ENCODE peak calls at places on chromosomes 12 and 14, in seven cellular contexts. Z, B, S, F, U, I and M are unnamed samples. For H3K9me3, the result is how much of the 10 kb centered on the place peaks cover.

GRCh38 chr12:100494026-100494425 is 20.4 kb downstream of the NR1H4 start:
- DNase-seq in B (no peak), U (no peak), I (no peak), F (no peak), Z (no peak), S (no peak), M (no peak)

GRCh38 chr12:123131879-123132402 is 18.9 kb downstream of the PITPNM2 start:
- DNase-seq in F (peak), U (peak), Z (no peak), S (peak), I (peak), B (no peak), M (peak)

GRCh38 chr12:57159341-57159740 is 11.9 kb upstream of the LRP1-AS start:
- DNase-seq in U (no peak), S (no peak), Z (no peak), F (no peak), B (no peak), I (no peak), M (no peak)

GRCh38 chr12:104596876-104597833 is 140.4 kb downstream of the CHST11 start:
- DNase-seq in I (no peak), S (no peak), F (peak), U (no peak), B (peak), Z (no peak), M (no peak)

GRCh38 chr12:3366451-3367155 is 124.4 kb upstream of the PRMT8 start:
- DNase-seq in B (no peak), S (no peak), I (no peak), F (no peak), U (no peak), Z (peak), M (no peak)

GRCh38 chr14:22974530-22975313 is 7.6 kb downstream of the AJUBA start:
- DNase-seq in F (no peak), U (no peak), B (no peak), S (no peak), Z (no peak), I (no peak), M (no peak)

GRCh38 chr12:111102062-111102735 is 181.8 kb upstream of the MYL2 start:
- DNase-seq in F (peak), S (no peak), Z (no peak), U (no peak), B (no peak), I (no peak), M (peak)

GRCh38 chr14:58941666-58942065 is 246.8 kb upstream of the DAAM1 start:
- DNase-seq in Z (no peak), S (no peak), I (no peak), U (no peak), B (no peak), F (no peak), M (no peak)

GRCh38 chr14:49999216-49999761 is 106.4 kb downstream of the ARF6 start:
- DNase-seq in I (peak), F (peak), S (peak), B (peak), U (peak), Z (peak), M (no peak)

GRCh38 chr14:20623798-20624197 is 17.7 kb downstream of the OR6S1 start:
- DNase-seq in B (no peak), F (no peak), U (no peak), S (no peak), I (no peak), Z (no peak), M (no peak)

GRCh38 chr14:49977126-49977841 is 84.4 kb downstream of the ARF6 start:
- DNase-seq in U (no peak), F (peak), S (no peak), B (no peak), I (peak), Z (no peak), M (no peak)

GRCh38 chr14:56004807-56005579 is 113.2 kb upstream of the PELI2 start:
- DNase-seq in Z (no peak), F (peak), I (peak), B (no peak), U (peak), S (peak), M (no peak)

GRCh38 chr14:47715330-47715729 is 39.9 kb upstream of the MDGA2 start:
- DNase-seq in B (peak), I (no peak), F (no peak), U (no peak), Z (no peak), S (no peak), M (no peak)

GRCh38 chr14:78974691-78975090 is 804.5 kb downstream of the NRXN3 start:
- DNase-seq in F (no peak), U (no peak), B (peak), I (no peak), S (no peak), Z (no peak), M (no peak)

GRCh38 chr14:63155511-63156189 is 48.6 kb upstream of the RHOJ start:
- DNase-seq in B (no peak), U (no peak), S (no peak), I (no peak), F (no peak), Z (no peak), M (no peak)

GRCh38 chr12:18887368-18887767 is 149.4 kb downstream of the CAPZA3 start:
- DNase-seq in F (no peak), S (no peak), I (no peak), U (no peak), Z (no peak), B (no peak), M (no peak)

GRCh38 chr12:18886962-18887361 is 149.0 kb downstream of the CAPZA3 start:
- DNase-seq in I (no peak), S (no peak), B (no peak), U (no peak), Z (no peak), F (no peak), M (no peak)

GRCh38 chr12:18888062-18888461 is 150.1 kb downstream of the CAPZA3 start:
- DNase-seq in S (no peak), Z (no peak), U (no peak), I (no peak), F (no peak), B (no peak), M (no peak)

GRCh38 chr12:18882690-18883089 is 144.8 kb downstream of the CAPZA3 start:
- DNase-seq in U (no peak), Z (no peak), S (no peak), B (peak), I (no peak), F (no peak), M (no peak)
- H3K9me3 ChIP-seq in U (under half), Z (under half), S (under half), B (under half), I (under half), F (under half), M (under half)

GRCh38 chr14:100893760-100894159 is 9.8 kb downstream of the RTL1 start:
- DNase-seq in S (peak), B (no peak), Z (no peak), F (no peak), I (no peak), U (no peak), M (peak)
- H3K9me3 ChIP-seq in S (under half), B (under half), Z (under half), F (under half), I (under half), U (under half), M (under half)

DNA sequence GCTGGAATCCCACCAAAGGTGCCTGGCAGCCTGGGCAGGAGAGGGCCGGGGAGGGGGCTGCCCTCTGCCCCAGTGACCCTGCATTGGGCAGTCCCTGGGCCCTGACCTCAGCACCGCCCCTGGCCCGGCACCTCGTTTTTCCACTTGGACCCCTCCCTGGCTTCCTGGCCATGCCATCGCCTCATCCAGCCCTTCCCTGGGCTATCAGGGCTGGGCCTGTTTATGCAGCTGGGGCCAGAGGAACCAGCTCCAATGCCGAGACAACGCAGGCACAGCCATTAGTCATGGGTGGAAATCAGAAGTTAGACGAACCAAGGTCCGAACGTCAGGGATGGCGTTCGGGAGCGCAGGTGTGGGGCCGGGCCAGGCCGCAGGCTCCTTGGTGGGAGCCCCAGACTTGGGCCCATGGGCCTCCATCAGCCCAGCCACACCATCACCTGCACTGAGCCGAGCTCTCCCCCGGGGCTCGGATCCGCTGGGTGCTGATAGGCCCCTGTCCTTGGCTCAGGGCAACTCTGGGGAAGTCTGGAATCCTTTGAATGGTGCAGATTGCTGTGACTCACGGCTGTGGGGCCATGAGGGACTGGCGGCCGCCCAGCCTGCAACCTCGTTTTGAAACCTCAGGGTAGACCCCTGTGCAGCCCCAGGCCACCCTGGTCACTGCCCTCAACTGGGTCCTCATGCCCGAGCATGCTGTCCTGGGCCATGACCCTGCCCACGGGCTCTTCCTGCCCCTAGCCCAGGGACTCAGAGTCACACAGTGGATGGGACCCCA is 169.4 kb downstream of the KIF26A start:
- DNase-seq in S (no peak), F (no peak), I (no peak), B (no peak), Z (no peak), U (no peak), M (no peak)
- H3K9me3 ChIP-seq in S (under half), F (under half), I (under half), B (under half), Z (under half), U (under half), M (under half)

DNA sequence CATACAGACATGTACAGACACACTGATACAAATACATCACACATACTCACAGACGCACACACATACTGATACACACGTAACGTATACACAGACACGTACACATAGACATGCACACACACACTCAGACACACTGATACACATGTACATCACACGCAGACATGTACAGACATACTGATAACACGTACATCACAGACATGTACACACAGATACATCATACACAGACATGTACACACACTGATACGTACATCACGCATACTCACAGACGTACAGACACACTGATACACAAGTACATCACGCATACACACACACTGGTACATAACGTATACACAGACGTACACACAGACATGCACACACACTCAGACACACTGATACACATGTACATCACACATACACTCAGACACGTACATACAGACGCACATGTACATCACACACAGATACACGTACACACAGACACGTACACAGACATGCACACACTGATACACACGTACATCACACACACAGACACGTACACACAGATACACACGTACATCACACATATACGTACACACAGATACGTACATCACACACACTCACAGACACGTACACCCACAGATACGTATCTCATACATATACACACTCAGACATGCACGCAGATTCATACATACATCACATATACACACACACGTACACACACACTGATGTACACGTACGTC is 5.1 kb downstream of the ZNF605 start:
- DNase-seq in B (no peak), Z (no peak), U (no peak), F (no peak), S (no peak), I (no peak), M (no peak)
- H3K9me3 ChIP-seq in B (under half), Z (under half), U (half or more), F (under half), S (half or more), I (under half), M (under half)

GRCh38 chr14:105889666-105890473 is 363.5 kb downstream of the TMEM121 start:
- DNase-seq in S (peak), F (no peak), U (no peak), B (no peak), Z (no peak), I (no peak), M (peak)
- H3K9me3 ChIP-seq in S (under half), F (under half), U (under half), B (under half), Z (under half), I (under half), M (under half)

DNA sequence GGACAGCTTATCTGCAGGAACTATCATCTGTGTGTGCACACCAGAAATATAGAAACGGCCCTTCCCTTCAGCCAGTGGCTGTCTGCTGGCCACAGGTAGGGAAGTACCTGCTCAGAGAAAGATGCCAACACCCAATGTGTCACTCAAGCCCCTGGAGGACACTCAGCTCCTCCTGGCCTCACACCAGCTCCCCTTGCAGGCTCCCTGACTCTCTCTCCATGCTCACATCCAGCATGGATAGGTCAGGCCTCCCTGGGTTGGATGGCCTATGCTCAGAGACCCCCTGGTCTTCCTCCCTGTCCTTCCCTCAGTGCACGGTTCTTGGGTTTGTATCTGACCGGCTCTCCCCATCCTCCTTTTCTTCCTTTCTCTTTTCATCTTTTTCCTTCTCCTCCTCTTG is 202.1 kb downstream of the BCL11B start:
- DNase-seq in U (no peak), S (no peak), I (no peak), B (no peak), F (no peak), Z (no peak), M (no peak)
- H3K9me3 ChIP-seq in U (under half), S (under half), I (under half), B (under half), F (under half), Z (under half), M (under half)

GRCh38 chr14:95652690-95653089 is 33.5 kb upstream of the TCL1B start:
- DNase-seq in Z (no peak), I (no peak), F (peak), B (no peak), U (no peak), S (no peak), M (no peak)

GRCh38 chr14:95651028-95651427 is 35.2 kb upstream of the TCL1B start:
- DNase-seq in I (no peak), B (no peak), Z (no peak), F (no peak), U (no peak), S (no peak), M (no peak)

GRCh38 chr14:95647926-95648325 is 38.3 kb upstream of the TCL1B start:
- DNase-seq in U (no peak), B (no peak), S (no peak), Z (no peak), F (no peak), I (no peak), M (no peak)

GRCh38 chr14:95652171-95652570 is 34.1 kb upstream of the TCL1B start:
- DNase-seq in F (no peak), S (no peak), U (no peak), B (no peak), I (no peak), Z (no peak), M (no peak)

GRCh38 chr14:95649230-95649629 is 37.0 kb upstream of the TCL1B start:
- DNase-seq in S (no peak), F (no peak), B (no peak), I (no peak), U (no peak), Z (no peak), M (no peak)
- H3K9me3 ChIP-seq in S (under half), F (under half), B (under half), I (under half), U (under half), Z (under half), M (under half)

DNA sequence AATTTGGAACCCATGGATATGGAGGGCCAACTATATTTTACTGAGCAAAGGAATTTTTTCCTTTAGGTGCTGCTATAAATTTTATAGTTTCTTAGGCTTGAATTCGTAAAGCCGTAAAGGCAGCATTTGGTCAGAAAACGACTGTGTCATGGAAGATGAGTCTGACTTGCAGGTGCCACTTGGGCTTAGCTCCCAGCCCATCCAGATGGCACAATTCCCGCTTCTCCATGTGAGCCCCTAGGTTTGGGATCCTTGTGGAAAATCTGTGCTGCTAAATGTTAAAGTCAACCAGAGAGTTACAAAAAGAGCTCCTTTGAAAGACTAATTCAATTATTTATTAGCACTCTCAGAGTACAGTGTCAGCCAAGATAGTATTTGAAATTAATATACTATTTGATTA is 120.1 kb upstream of the NPAS3 start:
- DNase-seq in I (no peak), S (no peak), U (no peak), Z (no peak), B (no peak), F (no peak), M (no peak)
- H3K9me3 ChIP-seq in I (under half), S (under half), U (under half), Z (under half), B (under half), F (under half), M (under half)